ENCODE peak calls at places on chromosome 14, in four cellular contexts. One of them, this sample, is unnamed.

GRCh38 chr14:99484106-99484505 is 2.9 kb downstream of the CCNK start:
- DNase-seq in A673: no peak
- DNase-seq in left lung: no peak
- DNase-seq in tibial nerve: no peak
- DNase-seq in this sample: no peak

GRCh38 chr14:88683119-88683518 is 109.6 kb downstream of the EML5 start:
- DNase-seq in left lung: no peak
- DNase-seq in A673: no peak
- DNase-seq in tibial nerve: no peak
- DNase-seq in this sample: no peak

GRCh38 chr14:54567634-54568561 is 970 bp downstream of the SAMD4A start:
- DNase-seq in left lung: peak; percentile 87
- DNase-seq in A673: peak; percentile 75
- DNase-seq in tibial nerve: peak; percentile 44
- DNase-seq in this sample: peak; percentile 77

GRCh38 chr14:33483110-33483509 is 467.8 kb downstream of the EGLN3 start:
- DNase-seq in left lung: no peak
- DNase-seq in A673: no peak
- DNase-seq in tibial nerve: no peak
- DNase-seq in this sample: no peak

GRCh38 chr14:25032092-25032784 is 17.7 kb downstream of the STXBP6 start:
- DNase-seq in A673: peak; percentile 12
- DNase-seq in tibial nerve: no peak
- DNase-seq in left lung: no peak
- DNase-seq in this sample: no peak

GRCh38 chr14:23345987-23346692 is 6.5 kb downstream of the SLC22A17 start:
- DNase-seq in A673: no peak
- DNase-seq in left lung: no peak
- DNase-seq in tibial nerve: no peak
- DNase-seq in this sample: peak; percentile 38

GRCh38 chr14:70713096-70713875 is 71.6 kb downstream of the TTC9 start:
- DNase-seq in tibial nerve: no peak
- DNase-seq in A673: no peak
- DNase-seq in left lung: no peak
- DNase-seq in this sample: no peak

GRCh38 chr14:103495854-103496253 is 26.8 kb downstream of the CKB start:
- DNase-seq in tibial nerve: no peak
- DNase-seq in A673: no peak
- DNase-seq in left lung: no peak
- DNase-seq in this sample: no peak

GRCh38 chr14:88554458-88555286 is at the start of gene PTPN21:
- DNase-seq in A673: peak; percentile 66
- DNase-seq in tibial nerve: peak; percentile 57
- DNase-seq in left lung: peak; percentile 92
- DNase-seq in this sample: peak; percentile 88

GRCh38 chr14:50801706-50802105 is 29.3 kb downstream of the NIN start:
- DNase-seq in A673: no peak
- DNase-seq in tibial nerve: no peak
- DNase-seq in left lung: no peak
- DNase-seq in this sample: no peak

GRCh38 chr14:22339277-22339676 is 249.7 kb downstream of the DAD1 start:
- DNase-seq in A673: peak; percentile 11
- DNase-seq in tibial nerve: peak; percentile 88
- DNase-seq in left lung: no peak
- DNase-seq in this sample: no peak

GRCh38 chr14:98835051-98835824 is 436.8 kb downstream of the BCL11B start:
- DNase-seq in A673: no peak
- DNase-seq in left lung: no peak
- DNase-seq in tibial nerve: no peak
- DNase-seq in this sample: no peak

GRCh38 chr14:101029668-101030290 is 126.3 kb upstream of the RTL1 start:
- DNase-seq in tibial nerve: no peak
- DNase-seq in A673: no peak
- DNase-seq in left lung: no peak
- DNase-seq in this sample: peak; percentile 40

GRCh38 chr14:49895480-49895879 is 2.6 kb downstream of the ARF6 start:
- DNase-seq in A673: no peak
- DNase-seq in tibial nerve: no peak
- DNase-seq in left lung: no peak
- DNase-seq in this sample: no peak

GRCh38 chr14:61661471-61661988 is 33.8 kb upstream of the HIF1A start:
- DNase-seq in left lung: no peak
- DNase-seq in A673: no peak
- DNase-seq in tibial nerve: no peak
- DNase-seq in this sample: no peak

GRCh38 chr14:91313154-91313850 is 68.8 kb upstream of the GPR68 start:
- DNase-seq in tibial nerve: no peak
- DNase-seq in left lung: no peak
- DNase-seq in A673: no peak
- DNase-seq in this sample: no peak

GRCh38 chr14:36817071-36817930 is 155.6 kb downstream of the PAX9 start:
- DNase-seq in left lung: no peak
- DNase-seq in tibial nerve: no peak
- DNase-seq in A673: no peak
- DNase-seq in this sample: no peak

GRCh38 chr14:93759781-93760307 is 28.4 kb downstream of the PRIMA1 start:
- DNase-seq in tibial nerve: no peak
- DNase-seq in left lung: no peak
- DNase-seq in A673: no peak
- DNase-seq in this sample: peak; percentile 84

GRCh38 chr14:83556746-83557460 is 1973.0 kb upstream of the FLRT2 start:
- DNase-seq in tibial nerve: no peak
- DNase-seq in A673: no peak
- DNase-seq in left lung: no peak
- DNase-seq in this sample: no peak

GRCh38 chr14:105387530-105387922 is 10.8 kb upstream of the TEX22 start:
- DNase-seq in tibial nerve: no peak
- DNase-seq in left lung: peak; percentile 58
- DNase-seq in A673: no peak
- DNase-seq in this sample: no peak

GRCh38 chr14:105894978-105895881 is 368.8 kb downstream of the TMEM121 start:
- DNase-seq in tibial nerve: no peak
- DNase-seq in A673: no peak
- DNase-seq in left lung: peak; percentile 70
- DNase-seq in this sample: no peak

GRCh38 chr14:80100681-80101080 is 110.6 kb downstream of the DIO2 start:
- DNase-seq in left lung: peak; percentile 14
- DNase-seq in A673: no peak
- DNase-seq in tibial nerve: no peak
- DNase-seq in this sample: no peak

GRCh38 chr14:24238527-24239037 is 3.8 kb downstream of the TINF2 start:
- DNase-seq in left lung: no peak
- DNase-seq in A673: no peak
- DNase-seq in tibial nerve: no peak
- DNase-seq in this sample: peak; percentile 56

GRCh38 chr14:91244501-91244901 is at the start of gene GPR68:
- DNase-seq in A673: no peak
- DNase-seq in tibial nerve: no peak
- DNase-seq in left lung: peak; percentile 79
- DNase-seq in this sample: no peak

GRCh38 chr14:75088566-75089373 is 19.3 kb downstream of the ZC2HC1C start:
- DNase-seq in A673: peak; percentile 82
- DNase-seq in tibial nerve: peak; percentile 92
- DNase-seq in left lung: no peak
- DNase-seq in this sample: peak; percentile 69

GRCh38 chr14:61343991-61344405 is 22.6 kb downstream of the PRKCH start:
- DNase-seq in A673: no peak
- DNase-seq in tibial nerve: no peak
- DNase-seq in left lung: no peak
- DNase-seq in this sample: no peak

GRCh38 chr14:76917158-76917596 is 91.0 kb downstream of the LRRC74A start:
- DNase-seq in tibial nerve: peak; percentile 67
- DNase-seq in left lung: no peak
- DNase-seq in A673: peak; percentile 82
- DNase-seq in this sample: peak; percentile 79

GRCh38 chr14:61380984-61381383 is 59.6 kb downstream of the PRKCH start:
- DNase-seq in left lung: no peak
- DNase-seq in tibial nerve: no peak
- DNase-seq in A673: no peak
- DNase-seq in this sample: no peak

GRCh38 chr14:100776681-100777365 is 49.1 kb upstream of the MEG3 start:
- DNase-seq in A673: no peak
- DNase-seq in tibial nerve: no peak
- DNase-seq in left lung: no peak
- DNase-seq in this sample: no peak

GRCh38 chr14:33210304-33210703 is 271.6 kb downstream of the NPAS3 start:
- DNase-seq in tibial nerve: no peak
- DNase-seq in left lung: no peak
- DNase-seq in A673: peak; percentile 38
- DNase-seq in this sample: no peak

GRCh38 chr14:92844220-92844619 is 50.1 kb downstream of the GOLGA5 start:
- DNase-seq in A673: no peak
- DNase-seq in left lung: no peak
- DNase-seq in tibial nerve: no peak
- DNase-seq in this sample: no peak

GRCh38 chr14:31261859-31262739 is 54.5 kb upstream of the HECTD1 start:
- DNase-seq in left lung: no peak
- DNase-seq in tibial nerve: peak; percentile 83
- DNase-seq in A673: peak; percentile 62
- DNase-seq in this sample: peak; percentile 71

GRCh38 chr14:24271134-24271833 is at the start of gene RABGGTA:
- DNase-seq in A673: peak; percentile 94
- DNase-seq in left lung: peak; percentile 97
- DNase-seq in tibial nerve: peak; percentile 75
- DNase-seq in this sample: peak; percentile 89

GRCh38 chr14:92581966-92582566 is 68.5 kb downstream of the RIN3 start:
- DNase-seq in left lung: no peak
- DNase-seq in A673: no peak
- DNase-seq in tibial nerve: no peak
- DNase-seq in this sample: no peak

GRCh38 chr14:52015411-52016030 is 26.2 kb downstream of the RTRAF start:
- DNase-seq in left lung: no peak
- DNase-seq in A673: peak; percentile 55
- DNase-seq in tibial nerve: no peak
- DNase-seq in this sample: no peak

GRCh38 chr14:62126885-62127478 is 364.8 kb downstream of the SNAPC1 start:
- DNase-seq in A673: peak; percentile 72
- DNase-seq in left lung: no peak
- DNase-seq in tibial nerve: peak; percentile 31
- DNase-seq in this sample: no peak

GRCh38 chr14:22481546-22481945 is 107.5 kb downstream of the DAD1 start:
- DNase-seq in tibial nerve: no peak
- DNase-seq in A673: peak; percentile 54
- DNase-seq in left lung: no peak
- DNase-seq in this sample: no peak

GRCh38 chr14:95303107-95303506 is 16.6 kb downstream of the CLMN start:
- DNase-seq in left lung: no peak
- DNase-seq in A673: peak; percentile 41
- DNase-seq in tibial nerve: no peak
- DNase-seq in this sample: no peak

GRCh38 chr14:95304342-95304741 is 15.4 kb downstream of the CLMN start:
- DNase-seq in A673: no peak
- DNase-seq in left lung: no peak
- DNase-seq in tibial nerve: no peak
- DNase-seq in this sample: no peak

GRCh38 chr14:95301527-95302187 is 18.1 kb downstream of the CLMN start:
- DNase-seq in A673: no peak
- DNase-seq in left lung: no peak
- DNase-seq in tibial nerve: no peak
- DNase-seq in this sample: no peak

GRCh38 chr14:95303552-95303951 is 16.2 kb downstream of the CLMN start:
- DNase-seq in left lung: no peak
- DNase-seq in A673: peak; percentile 27
- DNase-seq in tibial nerve: no peak
- DNase-seq in this sample: no peak

GRCh38 chr14:95302667-95303066 is 17.0 kb downstream of the CLMN start:
- DNase-seq in A673: no peak
- DNase-seq in left lung: no peak
- DNase-seq in tibial nerve: no peak
- DNase-seq in this sample: no peak
- H3K4me1 ChIP-seq in A673: peaks cover 12% of the 10 kb centered on the region
- H3K4me1 ChIP-seq in left lung: peaks cover 5% of the 10 kb centered on the region
- H3K4me1 ChIP-seq in tibial nerve: no peaks in the 10 kb centered on the region
- H3K4me1 ChIP-seq in this sample: no peaks in the 10 kb centered on the region

GRCh38 chr14:69226736-69227135 is 33.2 kb upstream of the GALNT16 start:
- DNase-seq in A673: peak; percentile 11
- DNase-seq in tibial nerve: no peak
- DNase-seq in left lung: no peak
- DNase-seq in this sample: no peak

GRCh38 chr14:69232388-69232787 is 27.6 kb upstream of the GALNT16 start:
- DNase-seq in left lung: no peak
- DNase-seq in A673: no peak
- DNase-seq in tibial nerve: no peak
- DNase-seq in this sample: no peak

GRCh38 chr14:69234106-69234505 is 25.9 kb upstream of the GALNT16 start:
- DNase-seq in left lung: no peak
- DNase-seq in A673: no peak
- DNase-seq in tibial nerve: no peak
- DNase-seq in this sample: no peak

GRCh38 chr14:69235708-69236107 is 24.2 kb upstream of the GALNT16 start:
- DNase-seq in tibial nerve: no peak
- DNase-seq in A673: no peak
- DNase-seq in left lung: no peak
- DNase-seq in this sample: no peak

DNA sequence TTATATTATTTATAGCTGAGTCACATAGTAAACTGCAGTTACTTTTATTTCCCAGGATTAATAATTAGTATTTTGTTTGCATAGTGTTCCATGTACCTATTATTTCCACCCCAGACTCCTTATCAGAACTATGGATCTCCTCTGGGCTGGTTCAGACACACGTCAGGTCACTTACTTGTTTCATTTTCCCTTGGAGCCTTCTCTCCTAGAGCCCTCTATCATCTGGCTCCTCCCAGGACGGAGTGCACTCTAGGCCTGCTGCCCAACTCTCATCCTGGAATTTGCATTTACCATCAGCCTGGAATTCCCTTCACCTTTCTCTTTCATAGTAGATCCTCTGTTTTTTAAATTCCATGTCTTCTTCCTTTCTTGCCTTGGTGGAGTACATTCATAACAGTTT is 28.5 kb upstream of the GALNT16 start:
- DNase-seq in left lung: no peak
- DNase-seq in A673: no peak
- DNase-seq in tibial nerve: no peak
- DNase-seq in this sample: no peak
- H3K36me3 ChIP-seq in left lung: no peaks in the 10 kb centered on the region
- H3K36me3 ChIP-seq in A673: no peaks in the 10 kb centered on the region
- H3K36me3 ChIP-seq in tibial nerve: peaks cover 6% of the 10 kb centered on the region
- H3K36me3 ChIP-seq in this sample: peaks cover 67% of the 10 kb centered on the region

DNA sequence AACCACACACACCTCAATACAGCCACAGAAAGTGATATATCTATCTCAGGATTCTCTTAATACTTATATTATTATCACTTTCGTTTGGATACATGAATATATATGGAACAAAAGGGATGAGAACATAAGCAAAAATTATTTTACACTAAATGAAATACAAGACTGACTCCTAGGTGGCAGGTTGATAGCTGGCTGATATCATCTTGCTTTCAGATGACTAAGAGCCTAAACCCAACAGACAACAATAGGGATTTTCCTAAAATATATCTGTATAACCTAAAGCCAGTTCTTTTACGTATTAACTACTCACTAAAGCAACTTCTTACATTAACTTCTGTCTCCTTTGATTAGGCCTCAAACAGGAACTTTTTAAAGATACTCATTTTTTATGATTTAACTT is 65.1 kb downstream of the BAZ1A start:
- DNase-seq in left lung: no peak
- DNase-seq in A673: no peak
- DNase-seq in tibial nerve: no peak
- DNase-seq in this sample: no peak
- H3K4me1 ChIP-seq in left lung: no peaks in the 10 kb centered on the region
- H3K4me1 ChIP-seq in A673: no peaks in the 10 kb centered on the region
- H3K4me1 ChIP-seq in tibial nerve: no peaks in the 10 kb centered on the region
- H3K4me1 ChIP-seq in this sample: no peaks in the 10 kb centered on the region

GRCh38 chr14:89990623-89991275 is 35.0 kb downstream of the TDP1 start:
- DNase-seq in left lung: no peak
- DNase-seq in A673: no peak
- DNase-seq in tibial nerve: no peak
- DNase-seq in this sample: no peak
- H3K36me3 ChIP-seq in left lung: no peaks in the 10 kb centered on the region
- H3K36me3 ChIP-seq in A673: peaks cover 47% of the 10 kb centered on the region
- H3K36me3 ChIP-seq in tibial nerve: peaks cover 4% of the 10 kb centered on the region
- H3K36me3 ChIP-seq in this sample: peaks cover 14% of the 10 kb centered on the region

This sample was measured in ascending aorta.